ENCODE peak calls at places on chromosomes 5 and 9, in four cellular contexts. F is progenitor cell of endocrine pancreas, R is NCI-H774, H is GM23248. Y is an unnamed sample.

GRCh38 chr9:5976668-5977397 is 38.6 kb downstream of the RANBP6 start:
- DNase-seq in F (no peak), R (no peak), H (no peak), Y (no peak)

GRCh38 chr5:123088031-123088805 is 823 bp upstream of the PRDM6 start:
- DNase-seq in F (no peak), R (no peak), H (peak; percentile 60), Y (no peak)

GRCh38 chr9:131361202-131361833 is 32.6 kb upstream of the PRRC2B start:
- DNase-seq in F (no peak), R (no peak), H (no peak), Y (no peak)

GRCh38 chr9:115548826-115549225 is 430.9 kb upstream of the TNC start:
- DNase-seq in F (no peak), R (no peak), H (peak; percentile 9), Y (no peak)

GRCh38 chr5:58999804-59000595 is 417.1 kb downstream of the RAB3C start:
- DNase-seq in F (no peak), R (no peak), H (no peak), Y (peak; percentile 73)

GRCh38 chr9:81489048-81489447 is 200.3 kb downstream of the TLE1 start:
- DNase-seq in F (no peak), R (no peak), H (no peak), Y (no peak)

GRCh38 chr5:117872798-117873368 is 1115.5 kb downstream of the DTWD2 start:
- DNase-seq in F (no peak), R (no peak), H (no peak), Y (no peak)

GRCh38 chr5:120457839-120458507 is 6.1 kb upstream of the PRR16 start:
- DNase-seq in F (peak; percentile 43), R (peak; percentile 73), H (peak; percentile 76), Y (peak; percentile 70)

GRCh38 chr9:113468716-113469448 is 5.4 kb downstream of the RGS3 start:
- DNase-seq in F (no peak), R (no peak), H (no peak), Y (no peak)

GRCh38 chr5:153404747-153405146 is 85.7 kb upstream of the GRIA1 start:
- DNase-seq in F (no peak), R (no peak), H (no peak), Y (no peak)

GRCh38 chr9:114029311-114030170 is 48.6 kb downstream of the AMBP start:
- DNase-seq in F (no peak), R (no peak), H (no peak), Y (no peak)

GRCh38 chr9:127351182-127352166 is 45.5 kb upstream of the SLC2A8 start:
- DNase-seq in F (no peak), R (no peak), H (no peak), Y (no peak)

GRCh38 chr9:113570749-113571711 is 107.5 kb downstream of the RGS3 start:
- DNase-seq in F (no peak), R (no peak), H (no peak), Y (peak; percentile 3)

GRCh38 chr9:19481971-19482404 is 73.2 kb downstream of the ACER2 start:
- DNase-seq in F (no peak), R (no peak), H (no peak), Y (no peak)

GRCh38 chr9:91037511-91038482 is 236.2 kb downstream of the SYK start:
- DNase-seq in F (no peak), R (no peak), H (peak; percentile 88), Y (peak; percentile 35)

GRCh38 chr5:175599210-175599609 is 58.7 kb upstream of the HRH2 start:
- DNase-seq in F (no peak), R (no peak), H (no peak), Y (no peak)

GRCh38 chr5:15752886-15753285 is 252.9 kb downstream of the FBXL7 start:
- DNase-seq in F (no peak), R (no peak), H (peak; percentile 64), Y (no peak)

GRCh38 chr9:22088372-22089063 is 79.4 kb upstream of the CDKN2B start:
- DNase-seq in F (no peak), R (no peak), H (no peak), Y (no peak)

GRCh38 chr5:151591144-151591819 is at the start of gene FAT2:
- DNase-seq in F (no peak), R (no peak), H (no peak), Y (no peak)

GRCh38 chr5:137205237-137205636 is 293.9 kb downstream of the SPOCK1 start:
- DNase-seq in F (no peak), R (no peak), H (peak; percentile 41), Y (no peak)

GRCh38 chr9:11199335-11199734 is 586.5 kb upstream of the PTPRD start:
- DNase-seq in F (no peak), R (no peak), H (no peak), Y (no peak)

GRCh38 chr9:83472764-83473163 is 65.4 kb downstream of the FRMD3 start:
- DNase-seq in F (no peak), R (no peak), H (no peak), Y (no peak)

GRCh38 chr9:131733601-131734061 is 6.2 kb downstream of the RAPGEF1 start:
- DNase-seq in F (no peak), R (no peak), H (peak; percentile 96), Y (no peak)

GRCh38 chr9:120439147-120439546 is 140.8 kb downstream of the CDK5RAP2 start:
- DNase-seq in F (no peak), R (peak; percentile 25), H (peak; percentile 33), Y (peak; percentile 43)

GRCh38 chr5:2658421-2658820 is 93.1 kb downstream of the IRX2 start:
- DNase-seq in F (no peak), R (no peak), H (peak; percentile 34), Y (no peak)

GRCh38 chr5:168214071-168214470 is 77.4 kb upstream of the WWC1 start:
- DNase-seq in F (no peak), R (no peak), H (no peak), Y (no peak)

GRCh38 chr9:134551657-134552348 is 89.8 kb upstream of the COL5A1 start:
- DNase-seq in F (no peak), R (no peak), H (peak; percentile 93), Y (no peak)

Y was measured in Caco-2.